ENCODE peak calls at places on chromosomes 11 and 22, in four cellular contexts. A, G, N and B are unnamed samples.

GRCh38 chr11:92596596-92597317 is 372.1 kb downstream of the FAT3 start:
- DNase-seq in A (no peak), G (no peak), N (no peak), B (no peak)

GRCh38 chr11:69487391-69487790 is 5.9 kb downstream of the LINC01488 start:
- DNase-seq in A (peak; percentile 43), G (no peak), N (no peak), B (no peak)

GRCh38 chr11:69907611-69908010 is 88.4 kb upstream of the FGF3 start:
- DNase-seq in A (peak; percentile 56), G (no peak), N (no peak), B (no peak)

GRCh38 chr11:117972589-117973445 is 13.4 kb upstream of the IL10RA start:
- DNase-seq in A (no peak), G (no peak), N (peak; percentile 10), B (peak; percentile 18)

GRCh38 chr11:44564653-44565007 is 833 bp upstream of the CD82 start:
- DNase-seq in A (peak; percentile 95), G (no peak), N (peak; percentile 50), B (peak; percentile 76)

GRCh38 chr11:111632798-111633197 is 30.5 kb downstream of the SIK2 start:
- DNase-seq in A (no peak), G (no peak), N (no peak), B (no peak)

GRCh38 chr11:27282806-27283205 is 80.2 kb downstream of the CCDC34 start:
- DNase-seq in A (no peak), G (no peak), N (no peak), B (no peak)

GRCh38 chr22:38882972-38883622 is 11.1 kb upstream of the CBX6 start:
- DNase-seq in A (no peak), G (no peak), N (no peak), B (no peak)

GRCh38 chr11:33311680-33312079 is 54.5 kb downstream of the HIPK3 start:
- DNase-seq in A (no peak), G (no peak), N (no peak), B (no peak)

GRCh38 chr11:49442669-49443068 is 234.3 kb upstream of the FOLH1 start:
- DNase-seq in A (no peak), G (no peak), N (no peak), B (no peak)

GRCh38 chr11:128688031-128688713 is 5.7 kb upstream of the FLI1 start:
- DNase-seq in A (peak; percentile 67), G (no peak), N (no peak), B (no peak)

GRCh38 chr11:37184371-37184770 is 586.3 kb upstream of the RAG2 start:
- DNase-seq in A (no peak), G (no peak), N (no peak), B (no peak)

GRCh38 chr22:44446483-44446882 is 51.5 kb downstream of the RTL6 start:
- DNase-seq in A (no peak), G (no peak), N (no peak), B (no peak)

GRCh38 chr22:35638408-35638807 is 9.8 kb upstream of the APOL6 start:
- DNase-seq in A (peak; percentile 94), G (no peak), N (no peak), B (no peak)

GRCh38 chr11:2166091-2166851 is 5.3 kb upstream of the INS start:
- DNase-seq in A (no peak), G (no peak), N (no peak), B (peak; percentile 27)